ENCODE peak calls at places on chromosomes 4 and X, in nine cellular contexts. I is WTC11; H is CD8-positive, alpha-beta T cell; N is HEK293T; Z is fibroblast of mammary gland; V is ovary; P is omental fat pad; L is iPS DF 6.9; Q is transverse colon. T is an unnamed sample.
A peak's percentile ranks its signal among the peaks of the same experiment; 100 is the strongest.

GRCh38 chrX:136691028-136691809 is 43.3 kb downstream of the CD40LG start:
- DNase-seq in P (no peak), I (no peak), Q (no peak), L (no peak), H (no peak), N (no peak), V (no peak), Z (no peak), T (peak; percentile 15)

GRCh38 chr4:152850377-152850776 is 70.6 kb downstream of the ARFIP1 start:
- DNase-seq in I (peak; percentile 25), V (no peak), H (no peak), N (no peak), Q (no peak), L (peak; percentile 73), P (no peak), Z (peak; percentile 49), T (no peak)

GRCh38 chr4:27515140-27515539 is 654.5 kb downstream of the STIM2 start:
- DNase-seq in H (no peak), I (no peak), N (no peak), V (no peak), Z (no peak), P (no peak), L (no peak), Q (no peak), T (no peak)

GRCh38 chr4:96162631-96163030 is 322.7 kb downstream of the PDHA2 start:
- DNase-seq in Z (peak; percentile 24), N (no peak), P (no peak), L (no peak), I (no peak), H (no peak), Q (no peak), V (no peak), T (no peak)

GRCh38 chr4:81913427-81913878 is 441.7 kb upstream of the RASGEF1B start:
- DNase-seq in N (peak; percentile 82), Z (peak; percentile 41), L (peak; percentile 57), Q (peak; percentile 51), V (no peak), H (peak; percentile 63), I (peak; percentile 79), P (no peak), T (peak; percentile 62)

GRCh38 chr4:141900841-141901240 is 264.5 kb downstream of the IL15 start:
- DNase-seq in N (no peak), Z (no peak), H (no peak), I (no peak), V (no peak), L (no peak), P (no peak), Q (no peak), T (no peak)

GRCh38 chrX:136158685-136159084 is 11.4 kb downstream of the FHL1 start:
- DNase-seq in Z (no peak), Q (no peak), N (no peak), V (no peak), I (no peak), L (no peak), P (no peak), H (no peak), T (no peak)

GRCh38 chr4:85807247-85807915 is 332.4 kb downstream of the ARHGAP24 start:
- DNase-seq in L (no peak), I (no peak), H (no peak), Z (peak; percentile 95), Q (no peak), N (no peak), V (no peak), P (no peak), T (no peak)

GRCh38 chr4:145716661-145717200 is 36.8 kb downstream of the C4orf51 start:
- DNase-seq in N (no peak), L (no peak), I (no peak), P (no peak), V (no peak), Q (no peak), Z (no peak), H (no peak), T (no peak)

GRCh38 chr4:117845270-117845669 is 189.0 kb upstream of the NDST3 start:
- DNase-seq in Z (no peak), L (no peak), Q (no peak), H (no peak), I (no peak), N (no peak), P (no peak), V (no peak), T (no peak)

GRCh38 chrX:115362334-115363095 is 73.0 kb downstream of the LUZP4 start:
- DNase-seq in P (no peak), Q (no peak), N (no peak), L (no peak), I (no peak), Z (peak; percentile 26), H (no peak), V (no peak), T (no peak)

GRCh38 chr4:63637270-63637669 is 772.0 kb downstream of the TECRL start:
- DNase-seq in Q (no peak), L (no peak), V (no peak), N (no peak), H (no peak), Z (no peak), I (no peak), P (no peak), T (no peak)

GRCh38 chr4:26878729-26879415 is 18.2 kb downstream of the STIM2 start:
- DNase-seq in I (no peak), L (no peak), H (no peak), P (no peak), Q (no peak), Z (peak; percentile 56), N (no peak), V (no peak), T (no peak)

GRCh38 chrX:67585401-67585800 is 41.6 kb downstream of the AR start:
- DNase-seq in I (no peak), P (no peak), H (no peak), V (no peak), L (no peak), Q (no peak), Z (peak; percentile 40), N (no peak), T (no peak)

GRCh38 chrX:16185725-16186136 is 18.4 kb downstream of the MAGEB17 start:
- DNase-seq in P (no peak), Z (peak; percentile 84), Q (no peak), I (no peak), H (no peak), L (no peak), V (no peak), N (no peak), T (no peak)

GRCh38 chr4:7717946-7718490 is 221.6 kb downstream of the AFAP1 start:
- DNase-seq in P (no peak), L (no peak), I (no peak), H (no peak), Q (no peak), Z (no peak), V (no peak), N (no peak), T (no peak)

GRCh38 chr4:87896020-87896621 is 63.4 kb downstream of the MEPE start:
- DNase-seq in L (no peak), P (no peak), H (no peak), I (no peak), N (peak; percentile 9), Q (no peak), V (no peak), Z (peak; percentile 83), T (no peak)

GRCh38 chr4:169770411-169770810 is 12.7 kb upstream of the HPF1 start:
- DNase-seq in N (no peak), H (no peak), Z (peak; percentile 5), L (no peak), I (no peak), Q (no peak), V (no peak), P (no peak), T (no peak)

GRCh38 chr4:95981591-95981990 is 141.7 kb downstream of the PDHA2 start:
- DNase-seq in P (no peak), L (no peak), Z (no peak), Q (no peak), H (no peak), V (no peak), I (no peak), N (no peak), T (no peak)

GRCh38 chr4:95000076-95000648 is 242.4 kb downstream of the BMPR1B start:
- DNase-seq in Z (no peak), N (no peak), Q (no peak), P (no peak), V (no peak), H (no peak), I (no peak), L (no peak), T (no peak)

GRCh38 chrX:1385251-1385794 is 6.6 kb downstream of the SLC25A6 start:
- DNase-seq in Q (no peak), I (peak; percentile 9), N (peak; percentile 1), Z (no peak), P (no peak), L (no peak), H (peak; percentile 48), V (peak; percentile 28), T (no peak)

GRCh38 chr4:20687894-20688293 is 12.4 kb upstream of the PACRGL start:
- DNase-seq in H (no peak), L (no peak), I (no peak), Q (no peak), V (no peak), P (no peak), Z (peak; percentile 89), N (no peak), T (no peak)

GRCh38 chr4:183601381-183601780 is 57.6 kb downstream of the RWDD4 start:
- DNase-seq in N (no peak), V (no peak), Z (no peak), Q (no peak), I (no peak), P (no peak), L (no peak), H (no peak), T (no peak)

GRCh38 chrX:24777660-24778059 is 83.9 kb downstream of the POLA1 start:
- DNase-seq in P (no peak), Z (no peak), H (no peak), L (no peak), I (no peak), V (no peak), N (no peak), Q (no peak), T (peak; percentile 38)

GRCh38 chrX:55118574-55118973 is 29.8 kb downstream of the PAGE2 start:
- DNase-seq in V (no peak), N (no peak), Z (no peak), Q (no peak), H (no peak), L (no peak), P (no peak), I (no peak), T (no peak)

GRCh38 chrX:154815274-154815818 is 10.1 kb upstream of the MPP1 start:
- DNase-seq in L (no peak), Q (no peak), H (no peak), N (no peak), Z (no peak), I (no peak), V (no peak), P (no peak), T (no peak)

GRCh38 chr4:74675673-74676279 is 118.5 kb downstream of the BTC start:
- DNase-seq in L (peak; percentile 33), I (no peak), H (no peak), N (peak; percentile 65), P (no peak), V (no peak), Z (peak; percentile 87), Q (no peak), T (peak; percentile 71)

GRCh38 chr4:142408003-142408441 is 438.1 kb downstream of the INPP4B start:
- DNase-seq in Q (no peak), H (no peak), N (no peak), L (no peak), V (no peak), P (no peak), Z (peak; percentile 90), I (no peak), T (no peak)

GRCh38 chr4:98510757-98511517 is 147.5 kb downstream of the TSPAN5 start:
- DNase-seq in Z (peak; percentile 93), Q (no peak), H (no peak), L (no peak), P (no peak), V (no peak), I (no peak), N (no peak), T (no peak)

GRCh38 chr4:76272582-76272981 is 21.1 kb downstream of the FAM47E start:
- DNase-seq in H (no peak), V (no peak), I (no peak), Z (no peak), L (no peak), N (no peak), Q (no peak), P (no peak), T (no peak)

GRCh38 chrX:49308604-49309269 is 5.3 kb downstream of the GAGE10 start:
- DNase-seq in V (peak; percentile 49), Q (no peak), N (no peak), H (peak; percentile 65), Z (peak; percentile 9), L (no peak), I (no peak), P (no peak), T (peak; percentile 21)